ENCODE peak calls at places on chromosomes 5 and 9, in five cellular contexts. One of them, this sample, is unnamed.

GRCh38 chr5:74631088-74631960 is 9.2 kb downstream of the ENC1 start:
- DNase-seq in pancreas: no peak
- DNase-seq in AG08395: no peak
- DNase-seq in iris pigment epithelial cell: peak
- DNase-seq in fibroblast of the conjunctiva: no peak
- DNase-seq in this sample: no peak

GRCh38 chr5:6485441-6485840 is 36.8 kb downstream of the UBE2QL1 start:
- DNase-seq in pancreas: no peak
- DNase-seq in AG08395: no peak
- DNase-seq in iris pigment epithelial cell: no peak
- DNase-seq in fibroblast of the conjunctiva: no peak
- DNase-seq in this sample: no peak

GRCh38 chr5:160133071-160133917 is 14.0 kb upstream of the PWWP2A start:
- DNase-seq in pancreas: no peak
- DNase-seq in AG08395: peak
- DNase-seq in iris pigment epithelial cell: peak
- DNase-seq in fibroblast of the conjunctiva: peak
- DNase-seq in this sample: peak

GRCh38 chr9:136017813-136018190 is 56.6 kb upstream of the UBAC1 start:
- DNase-seq in pancreas: peak
- DNase-seq in AG08395: no peak
- DNase-seq in iris pigment epithelial cell: no peak
- DNase-seq in fibroblast of the conjunctiva: no peak
- DNase-seq in this sample: no peak

GRCh38 chr5:51889703-51890102 is 506.5 kb downstream of the ISL1 start:
- DNase-seq in pancreas: no peak
- DNase-seq in AG08395: no peak
- DNase-seq in iris pigment epithelial cell: no peak
- DNase-seq in fibroblast of the conjunctiva: no peak
- DNase-seq in this sample: no peak

GRCh38 chr5:172886974-172887491 is 53.0 kb downstream of the ERGIC1 start:
- DNase-seq in pancreas: peak
- DNase-seq in AG08395: peak
- DNase-seq in iris pigment epithelial cell: peak
- DNase-seq in fibroblast of the conjunctiva: peak
- DNase-seq in this sample: no peak

GRCh38 chr9:115694991-115695390 is 458.6 kb upstream of the PAPPA start:
- DNase-seq in pancreas: no peak
- DNase-seq in AG08395: no peak
- DNase-seq in iris pigment epithelial cell: peak
- DNase-seq in fibroblast of the conjunctiva: no peak
- DNase-seq in this sample: no peak

GRCh38 chr5:137563646-137564474 is 64.7 kb upstream of the SPOCK1 start:
- DNase-seq in pancreas: no peak
- DNase-seq in AG08395: peak
- DNase-seq in iris pigment epithelial cell: peak
- DNase-seq in fibroblast of the conjunctiva: peak
- DNase-seq in this sample: peak

GRCh38 chr9:27198175-27198574 is 89.2 kb downstream of the TEK start:
- DNase-seq in pancreas: no peak
- DNase-seq in AG08395: no peak
- DNase-seq in iris pigment epithelial cell: no peak
- DNase-seq in fibroblast of the conjunctiva: no peak
- DNase-seq in this sample: no peak

GRCh38 chr5:66877843-66878242 is 281.6 kb downstream of the MAST4 start:
- DNase-seq in pancreas: no peak
- DNase-seq in AG08395: no peak
- DNase-seq in iris pigment epithelial cell: peak
- DNase-seq in fibroblast of the conjunctiva: no peak
- DNase-seq in this sample: no peak

GRCh38 chr5:78597068-78597857 is 51.3 kb downstream of the LHFPL2 start:
- DNase-seq in pancreas: no peak
- DNase-seq in AG08395: no peak
- DNase-seq in iris pigment epithelial cell: peak
- DNase-seq in fibroblast of the conjunctiva: no peak
- DNase-seq in this sample: no peak

GRCh38 chr5:168291281-168291960 is at the start of gene WWC1:
- DNase-seq in pancreas: peak
- DNase-seq in AG08395: peak
- DNase-seq in iris pigment epithelial cell: peak
- DNase-seq in fibroblast of the conjunctiva: no peak
- DNase-seq in this sample: no peak

GRCh38 chr5:146906803-146907202 is 28.2 kb upstream of the PPP2R2B start:
- DNase-seq in pancreas: no peak
- DNase-seq in AG08395: no peak
- DNase-seq in iris pigment epithelial cell: no peak
- DNase-seq in fibroblast of the conjunctiva: no peak
- DNase-seq in this sample: no peak

GRCh38 chr5:61768692-61769281 is 436.7 kb downstream of the ZSWIM6 start:
- DNase-seq in pancreas: no peak
- DNase-seq in AG08395: no peak
- DNase-seq in iris pigment epithelial cell: peak
- DNase-seq in fibroblast of the conjunctiva: no peak
- DNase-seq in this sample: no peak

GRCh38 chr5:91390268-91390667 is 7.2 kb upstream of the ARRDC3 start:
- DNase-seq in pancreas: no peak
- DNase-seq in AG08395: no peak
- DNase-seq in iris pigment epithelial cell: no peak
- DNase-seq in fibroblast of the conjunctiva: no peak
- DNase-seq in this sample: no peak

GRCh38 chr5:96930589-96930988 is 5.3 kb upstream of the LNPEP start:
- DNase-seq in pancreas: no peak
- DNase-seq in AG08395: no peak
- DNase-seq in iris pigment epithelial cell: no peak
- DNase-seq in fibroblast of the conjunctiva: no peak
- DNase-seq in this sample: no peak

GRCh38 chr9:91795500-91796241 is 154.4 kb downstream of the ROR2 start:
- DNase-seq in pancreas: no peak
- DNase-seq in AG08395: no peak
- DNase-seq in iris pigment epithelial cell: peak
- DNase-seq in fibroblast of the conjunctiva: no peak
- DNase-seq in this sample: no peak

GRCh38 chr5:92519717-92520632 is 1061.0 kb downstream of the NR2F1-AS1 start:
- DNase-seq in pancreas: no peak
- DNase-seq in AG08395: no peak
- DNase-seq in iris pigment epithelial cell: no peak
- DNase-seq in fibroblast of the conjunctiva: no peak
- DNase-seq in this sample: no peak

GRCh38 chr9:3012245-3012644 is 168.3 kb upstream of the PUM3 start:
- DNase-seq in pancreas: no peak
- DNase-seq in AG08395: no peak
- DNase-seq in iris pigment epithelial cell: no peak
- DNase-seq in fibroblast of the conjunctiva: no peak
- DNase-seq in this sample: no peak

GRCh38 chr9:123238364-123238763 is 30.0 kb downstream of the STRBP start:
- DNase-seq in pancreas: no peak
- DNase-seq in AG08395: no peak
- DNase-seq in iris pigment epithelial cell: no peak
- DNase-seq in fibroblast of the conjunctiva: no peak
- DNase-seq in this sample: no peak

GRCh38 chr9:138022756-138023393 is 145.3 kb downstream of the CACNA1B start:
- DNase-seq in pancreas: no peak
- DNase-seq in AG08395: no peak
- DNase-seq in iris pigment epithelial cell: no peak
- DNase-seq in fibroblast of the conjunctiva: no peak
- DNase-seq in this sample: no peak

GRCh38 chr9:70683841-70684240 is 269.4 kb upstream of the KLF9 start:
- DNase-seq in pancreas: no peak
- DNase-seq in AG08395: no peak
- DNase-seq in iris pigment epithelial cell: no peak
- DNase-seq in fibroblast of the conjunctiva: no peak
- DNase-seq in this sample: no peak

GRCh38 chr5:166505086-166505485 is 1786.4 kb upstream of the WWC1 start:
- DNase-seq in pancreas: no peak
- DNase-seq in AG08395: no peak
- DNase-seq in iris pigment epithelial cell: no peak
- DNase-seq in fibroblast of the conjunctiva: no peak
- DNase-seq in this sample: no peak

GRCh38 chr5:159230657-159231056 is 21.3 kb upstream of the RNF145 start:
- DNase-seq in pancreas: no peak
- DNase-seq in AG08395: no peak
- DNase-seq in iris pigment epithelial cell: no peak
- DNase-seq in fibroblast of the conjunctiva: no peak
- DNase-seq in this sample: no peak

GRCh38 chr5:173800340-173800739 is 87.8 kb upstream of the CPEB4 start:
- DNase-seq in pancreas: no peak
- DNase-seq in AG08395: no peak
- DNase-seq in iris pigment epithelial cell: no peak
- DNase-seq in fibroblast of the conjunctiva: no peak
- DNase-seq in this sample: no peak

GRCh38 chr9:133154097-133154989 is 9.4 kb downstream of the GBGT1 start:
- DNase-seq in pancreas: no peak
- DNase-seq in AG08395: no peak
- DNase-seq in iris pigment epithelial cell: no peak
- DNase-seq in fibroblast of the conjunctiva: no peak
- DNase-seq in this sample: no peak

GRCh38 chr5:123401320-123401719 is 21.9 kb downstream of the CEP120 start:
- DNase-seq in pancreas: no peak
- DNase-seq in AG08395: no peak
- DNase-seq in iris pigment epithelial cell: no peak
- DNase-seq in fibroblast of the conjunctiva: no peak
- DNase-seq in this sample: no peak

GRCh38 chr5:122264610-122265009 is 47.4 kb upstream of the SNCAIP start:
- DNase-seq in pancreas: no peak
- DNase-seq in AG08395: no peak
- DNase-seq in iris pigment epithelial cell: no peak
- DNase-seq in fibroblast of the conjunctiva: no peak
- DNase-seq in this sample: no peak

GRCh38 chr9:84170521-84171141 is 169.9 kb downstream of the SLC28A3 start:
- DNase-seq in pancreas: peak
- DNase-seq in AG08395: peak
- DNase-seq in iris pigment epithelial cell: peak
- DNase-seq in fibroblast of the conjunctiva: peak
- DNase-seq in this sample: peak

GRCh38 chr5:144583493-144584154 is 413.0 kb downstream of the KCTD16 start:
- DNase-seq in pancreas: no peak
- DNase-seq in AG08395: no peak
- DNase-seq in iris pigment epithelial cell: no peak
- DNase-seq in fibroblast of the conjunctiva: no peak
- DNase-seq in this sample: no peak

GRCh38 chr9:130332384-130332926 is 66.9 kb downstream of the HMCN2 start:
- DNase-seq in pancreas: no peak
- DNase-seq in AG08395: no peak
- DNase-seq in iris pigment epithelial cell: no peak
- DNase-seq in fibroblast of the conjunctiva: no peak
- DNase-seq in this sample: no peak

GRCh38 chr9:116284518-116284917 is 130.9 kb downstream of the PAPPA start:
- DNase-seq in pancreas: no peak
- DNase-seq in AG08395: no peak
- DNase-seq in iris pigment epithelial cell: no peak
- DNase-seq in fibroblast of the conjunctiva: no peak
- DNase-seq in this sample: no peak

GRCh38 chr9:69136781-69137180 is 37.3 kb upstream of the TJP2 start:
- DNase-seq in pancreas: no peak
- DNase-seq in AG08395: no peak
- DNase-seq in iris pigment epithelial cell: no peak
- DNase-seq in fibroblast of the conjunctiva: no peak
- DNase-seq in this sample: no peak